ENCODE peak calls at places on chromosomes 2 and 18, in five cellular contexts. One of them, this sample, is unnamed.
A peak's percentile ranks its signal among the peaks of the same experiment; 100 is the strongest.

GRCh38 chr2:104025296-104025695 is 828.6 kb upstream of the POU3F3 start:
- DNase-seq in CD8-positive, alpha-beta memory T cell: no peak
- DNase-seq in left ventricle myocardium inferior: no peak
- DNase-seq in cardiac fibroblast: no peak
- DNase-seq in upper lobe of right lung: no peak
- DNase-seq in this sample: peak; percentile 28

GRCh38 chr2:96875498-96876035 is 5.7 kb upstream of the SEMA4C start:
- DNase-seq in cardiac fibroblast: no peak
- DNase-seq in left ventricle myocardium inferior: no peak
- DNase-seq in CD8-positive, alpha-beta memory T cell: no peak
- DNase-seq in upper lobe of right lung: no peak
- DNase-seq in this sample: no peak

GRCh38 chr2:50006327-50006726 is 852.0 kb upstream of the FSHR start:
- DNase-seq in upper lobe of right lung: no peak
- DNase-seq in cardiac fibroblast: no peak
- DNase-seq in CD8-positive, alpha-beta memory T cell: no peak
- DNase-seq in left ventricle myocardium inferior: no peak
- DNase-seq in this sample: no peak

GRCh38 chr18:21960189-21960588 is 209.2 kb upstream of the GATA6 start:
- DNase-seq in upper lobe of right lung: no peak
- DNase-seq in cardiac fibroblast: no peak
- DNase-seq in left ventricle myocardium inferior: no peak
- DNase-seq in CD8-positive, alpha-beta memory T cell: no peak
- DNase-seq in this sample: no peak

GRCh38 chr2:134173338-134174016 is 80.4 kb upstream of the MGAT5 start:
- DNase-seq in upper lobe of right lung: no peak
- DNase-seq in cardiac fibroblast: no peak
- DNase-seq in CD8-positive, alpha-beta memory T cell: no peak
- DNase-seq in left ventricle myocardium inferior: peak; percentile 47
- DNase-seq in this sample: no peak

GRCh38 chr18:79750980-79751571 is 46.7 kb upstream of the KCNG2 start:
- DNase-seq in cardiac fibroblast: no peak
- DNase-seq in CD8-positive, alpha-beta memory T cell: no peak
- DNase-seq in upper lobe of right lung: peak; percentile 60
- DNase-seq in left ventricle myocardium inferior: no peak
- DNase-seq in this sample: no peak

GRCh38 chr2:241218131-241219029 is 29.9 kb downstream of the ANO7 start:
- DNase-seq in upper lobe of right lung: peak; percentile 77
- DNase-seq in left ventricle myocardium inferior: peak; percentile 55
- DNase-seq in CD8-positive, alpha-beta memory T cell: peak; percentile 23
- DNase-seq in cardiac fibroblast: peak; percentile 33
- DNase-seq in this sample: no peak

GRCh38 chr2:205914198-205914597 is 171.8 kb downstream of the INO80D start:
- DNase-seq in left ventricle myocardium inferior: no peak
- DNase-seq in CD8-positive, alpha-beta memory T cell: no peak
- DNase-seq in upper lobe of right lung: no peak
- DNase-seq in cardiac fibroblast: no peak
- DNase-seq in this sample: no peak

GRCh38 chr2:36178384-36178783 is 177.2 kb upstream of the CRIM1 start:
- DNase-seq in CD8-positive, alpha-beta memory T cell: no peak
- DNase-seq in left ventricle myocardium inferior: no peak
- DNase-seq in cardiac fibroblast: peak; percentile 3
- DNase-seq in upper lobe of right lung: no peak
- DNase-seq in this sample: peak; percentile 36

GRCh38 chr2:80300346-80300745 is 4.2 kb downstream of the LRRTM1 start:
- DNase-seq in left ventricle myocardium inferior: no peak
- DNase-seq in CD8-positive, alpha-beta memory T cell: no peak
- DNase-seq in cardiac fibroblast: no peak
- DNase-seq in upper lobe of right lung: no peak
- DNase-seq in this sample: no peak

GRCh38 chr2:69917854-69918253 is 2.9 kb downstream of the MXD1 start:
- DNase-seq in left ventricle myocardium inferior: no peak
- DNase-seq in cardiac fibroblast: peak; percentile 92
- DNase-seq in CD8-positive, alpha-beta memory T cell: no peak
- DNase-seq in upper lobe of right lung: no peak
- DNase-seq in this sample: peak; percentile 87

GRCh38 chr2:174001107-174001506 is 35.9 kb upstream of the SP3 start:
- DNase-seq in cardiac fibroblast: no peak
- DNase-seq in CD8-positive, alpha-beta memory T cell: no peak
- DNase-seq in upper lobe of right lung: no peak
- DNase-seq in left ventricle myocardium inferior: no peak
- DNase-seq in this sample: no peak

GRCh38 chr2:160425394-160425793 is 68.2 kb downstream of the RBMS1 start:
- DNase-seq in left ventricle myocardium inferior: no peak
- DNase-seq in cardiac fibroblast: peak; percentile 77
- DNase-seq in CD8-positive, alpha-beta memory T cell: no peak
- DNase-seq in upper lobe of right lung: no peak
- DNase-seq in this sample: no peak
- H3K4me3 ChIP-seq in left ventricle myocardium inferior: no peak overlapping the region
- H3K4me3 ChIP-seq in cardiac fibroblast: no peak overlapping the region
- H3K4me3 ChIP-seq in CD8-positive, alpha-beta memory T cell: no peak overlapping the region
- H3K4me3 ChIP-seq in upper lobe of right lung: no peak overlapping the region
- H3K4me3 ChIP-seq in this sample: no peak overlapping the region

GRCh38 chr18:655445-655844 is 2.0 kb upstream of the TYMS start:
- DNase-seq in left ventricle myocardium inferior: no peak
- DNase-seq in CD8-positive, alpha-beta memory T cell: no peak
- DNase-seq in cardiac fibroblast: no peak
- DNase-seq in upper lobe of right lung: no peak
- DNase-seq in this sample: no peak
- H3K4me3 ChIP-seq in left ventricle myocardium inferior: no peak overlapping the region
- H3K4me3 ChIP-seq in CD8-positive, alpha-beta memory T cell: no peak overlapping the region
- H3K4me3 ChIP-seq in cardiac fibroblast: no peak overlapping the region
- H3K4me3 ChIP-seq in upper lobe of right lung: no peak overlapping the region
- H3K4me3 ChIP-seq in this sample: no peak overlapping the region

GRCh38 chr2:74501335-74502071 is 2.1 kb upstream of the LBX2 start:
- DNase-seq in upper lobe of right lung: no peak
- DNase-seq in left ventricle myocardium inferior: no peak
- DNase-seq in CD8-positive, alpha-beta memory T cell: no peak
- DNase-seq in cardiac fibroblast: no peak
- DNase-seq in this sample: no peak

GRCh38 chr2:74499269-74499939 is at the start of gene LBX2:
- DNase-seq in cardiac fibroblast: peak; percentile 35
- DNase-seq in upper lobe of right lung: no peak
- DNase-seq in CD8-positive, alpha-beta memory T cell: no peak
- DNase-seq in left ventricle myocardium inferior: no peak
- DNase-seq in this sample: peak; percentile 15

GRCh38 chr2:74498500-74499268 is 719 bp downstream of the LBX2 start:
- DNase-seq in cardiac fibroblast: peak; percentile 43
- DNase-seq in upper lobe of right lung: no peak
- DNase-seq in CD8-positive, alpha-beta memory T cell: no peak
- DNase-seq in left ventricle myocardium inferior: no peak
- DNase-seq in this sample: peak; percentile 22

GRCh38 chr2:74500578-74500946 is 1.2 kb upstream of the LBX2 start:
- DNase-seq in upper lobe of right lung: no peak
- DNase-seq in cardiac fibroblast: no peak
- DNase-seq in CD8-positive, alpha-beta memory T cell: no peak
- DNase-seq in left ventricle myocardium inferior: no peak
- DNase-seq in this sample: no peak

DNA sequence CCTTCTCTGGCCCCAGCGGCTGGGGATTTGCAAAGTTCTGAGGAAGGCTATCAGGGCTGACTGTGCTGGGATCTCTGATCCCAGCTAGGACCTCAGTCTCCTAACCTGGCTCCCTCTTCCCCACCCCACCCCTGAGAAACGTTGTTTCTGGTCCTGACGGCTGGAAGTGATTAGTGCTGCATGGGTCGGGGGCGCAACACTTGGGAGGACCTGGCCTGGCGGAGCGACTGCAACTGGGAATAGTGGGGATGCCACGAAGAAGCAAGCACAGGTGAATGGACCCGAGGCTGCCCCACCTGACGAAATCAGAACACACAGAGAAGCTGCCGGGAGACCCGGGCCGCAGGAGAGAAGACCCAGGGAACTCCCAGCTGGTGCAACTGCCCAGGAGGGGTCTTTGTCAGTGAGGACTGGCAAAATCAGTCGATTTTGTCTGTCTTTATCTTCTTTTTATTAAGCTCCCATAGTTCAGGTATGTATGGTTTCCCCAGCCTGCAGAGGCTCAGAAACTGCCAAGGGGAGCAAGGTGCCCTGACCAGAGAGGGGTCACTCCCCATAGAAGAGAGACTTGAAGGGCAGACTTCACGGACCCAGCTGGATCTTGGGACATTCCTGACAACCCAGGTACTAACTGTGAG is 656 bp upstream of the LBX2 start:
- DNase-seq in left ventricle myocardium inferior: no peak
- DNase-seq in CD8-positive, alpha-beta memory T cell: no peak
- DNase-seq in upper lobe of right lung: no peak
- DNase-seq in cardiac fibroblast: no peak
- DNase-seq in this sample: no peak
- H3K4me3 ChIP-seq in left ventricle myocardium inferior: peak overlapping the region; percentile 50
- H3K4me3 ChIP-seq in CD8-positive, alpha-beta memory T cell: no peak overlapping the region
- H3K4me3 ChIP-seq in upper lobe of right lung: no peak overlapping the region
- H3K4me3 ChIP-seq in cardiac fibroblast: no peak overlapping the region
- H3K4me3 ChIP-seq in this sample: no peak overlapping the region

GRCh38 chr2:120344214-120344990 is 1.5 kb upstream of the INHBB start:
- DNase-seq in upper lobe of right lung: no peak
- DNase-seq in left ventricle myocardium inferior: no peak
- DNase-seq in CD8-positive, alpha-beta memory T cell: no peak
- DNase-seq in cardiac fibroblast: no peak
- DNase-seq in this sample: no peak

GRCh38 chr2:120342451-120342850 is 3.5 kb upstream of the INHBB start:
- DNase-seq in cardiac fibroblast: no peak
- DNase-seq in CD8-positive, alpha-beta memory T cell: no peak
- DNase-seq in left ventricle myocardium inferior: no peak
- DNase-seq in upper lobe of right lung: no peak
- DNase-seq in this sample: no peak

GRCh38 chr2:120341977-120342376 is 4.0 kb upstream of the INHBB start:
- DNase-seq in upper lobe of right lung: no peak
- DNase-seq in cardiac fibroblast: no peak
- DNase-seq in left ventricle myocardium inferior: no peak
- DNase-seq in CD8-positive, alpha-beta memory T cell: no peak
- DNase-seq in this sample: no peak

GRCh38 chr2:120343100-120343432 is 2.9 kb upstream of the INHBB start:
- DNase-seq in upper lobe of right lung: no peak
- DNase-seq in left ventricle myocardium inferior: no peak
- DNase-seq in CD8-positive, alpha-beta memory T cell: no peak
- DNase-seq in cardiac fibroblast: no peak
- DNase-seq in this sample: no peak

DNA sequence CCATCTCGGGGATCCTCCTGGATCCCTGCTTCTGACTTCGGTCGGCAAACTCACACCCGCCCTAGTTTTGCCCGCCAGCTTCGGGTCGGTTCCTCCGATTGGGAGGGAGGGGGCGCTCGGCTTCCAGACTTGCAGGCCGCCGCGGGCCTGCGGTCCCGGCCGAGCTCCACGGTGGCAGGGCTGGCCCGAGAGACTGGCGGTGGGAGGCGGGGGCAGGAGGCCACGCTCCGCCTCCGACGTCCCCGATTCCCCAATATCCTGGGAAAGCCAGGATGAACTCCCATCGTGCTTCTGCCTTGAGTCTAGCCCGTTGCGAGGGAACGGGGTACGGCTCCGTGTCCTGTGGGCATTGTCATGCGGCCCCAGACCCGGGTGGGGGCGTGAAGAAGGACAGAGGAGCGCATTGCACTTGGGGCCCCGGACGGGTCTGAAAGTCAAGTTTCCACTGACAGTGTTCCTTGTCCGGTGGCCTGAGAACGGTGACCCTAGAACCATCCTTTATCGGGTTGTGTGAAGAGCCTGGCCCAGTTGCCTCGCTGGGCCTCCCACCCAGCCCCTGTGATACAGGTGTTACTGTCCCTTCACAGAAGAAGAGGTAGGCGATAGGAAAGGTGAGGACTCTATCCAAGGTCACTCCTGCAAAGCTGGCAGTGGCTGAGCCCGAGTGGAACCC is 2.4 kb upstream of the INHBB start:
- DNase-seq in cardiac fibroblast: peak; percentile 70
- DNase-seq in upper lobe of right lung: peak; percentile 90
- DNase-seq in left ventricle myocardium inferior: peak; percentile 81
- DNase-seq in CD8-positive, alpha-beta memory T cell: no peak
- DNase-seq in this sample: peak; percentile 68
- H3K4me3 ChIP-seq in cardiac fibroblast: no peak overlapping the region
- H3K4me3 ChIP-seq in upper lobe of right lung: peak overlapping the region; percentile 52
- H3K4me3 ChIP-seq in left ventricle myocardium inferior: peak overlapping the region; percentile 68
- H3K4me3 ChIP-seq in CD8-positive, alpha-beta memory T cell: no peak overlapping the region
- H3K4me3 ChIP-seq in this sample: no peak overlapping the region

GRCh38 chr2:55045685-55046221 is 4.5 kb downstream of the RTN4 start:
- DNase-seq in upper lobe of right lung: no peak
- DNase-seq in left ventricle myocardium inferior: no peak
- DNase-seq in cardiac fibroblast: no peak
- DNase-seq in CD8-positive, alpha-beta memory T cell: no peak
- DNase-seq in this sample: no peak
- H3K4me3 ChIP-seq in upper lobe of right lung: no peak overlapping the region
- H3K4me3 ChIP-seq in left ventricle myocardium inferior: peak overlapping the region; percentile 14
- H3K4me3 ChIP-seq in cardiac fibroblast: no peak overlapping the region
- H3K4me3 ChIP-seq in CD8-positive, alpha-beta memory T cell: no peak overlapping the region
- H3K4me3 ChIP-seq in this sample: peak overlapping the region; percentile 100

This sample was measured in astrocyte of the spinal cord.